ENCODE peak calls at places on chromosome 7, in five cellular contexts. C is breast epithelium, L is IMR-90, H is adrenal gland, Q is transverse colon. S is an unnamed sample.

GRCh38 chr7:116547347-116547746 is 22.5 kb downstream of the CAV1 start:
- DNase-seq in H (no peak), C (no peak), L (peak; percentile 81), Q (no peak), S (no peak)

GRCh38 chr7:123220396-123220795 is 20.6 kb upstream of the SLC13A1 start:
- DNase-seq in H (peak; percentile 71), Q (no peak), L (no peak), C (no peak), S (no peak)

GRCh38 chr7:82624965-82625364 is 181.4 kb upstream of the CACNA2D1 start:
- DNase-seq in C (no peak), H (no peak), Q (no peak), L (no peak), S (no peak)

GRCh38 chr7:73960548-73960947 is 67.4 kb upstream of the ELN start:
- DNase-seq in Q (peak; percentile 80), H (peak; percentile 28), L (no peak), C (no peak), S (no peak)

GRCh38 chr7:100486753-100487446 is 3.2 kb downstream of the NYAP1 start:
- DNase-seq in H (no peak), C (no peak), Q (no peak), L (peak; percentile 27), S (no peak)

GRCh38 chr7:155203882-155204691 is 93.6 kb upstream of the INSIG1 start:
- DNase-seq in C (no peak), L (no peak), Q (no peak), H (no peak), S (no peak)

GRCh38 chr7:73896454-73896853 is 35.5 kb downstream of the TMEM270 start:
- DNase-seq in H (no peak), C (no peak), Q (no peak), L (peak; percentile 70), S (no peak)

GRCh38 chr7:51545131-51545530 is 228.5 kb upstream of the COBL start:
- DNase-seq in C (no peak), Q (no peak), L (no peak), H (no peak), S (no peak)

GRCh38 chr7:103504505-103505135 is 58.6 kb upstream of the SLC26A5 start:
- DNase-seq in H (no peak), C (no peak), Q (no peak), L (no peak), S (no peak)

GRCh38 chr7:130888017-130888371 is 154.0 kb upstream of the KLF14 start:
- DNase-seq in L (no peak), H (no peak), Q (no peak), C (no peak), S (no peak)

GRCh38 chr7:127780489-127780888 is 128.5 kb downstream of the SND1 start:
- DNase-seq in Q (no peak), C (no peak), L (no peak), H (no peak), S (no peak)

GRCh38 chr7:33836797-33837355 is 68.5 kb upstream of the BMPER start:
- DNase-seq in C (no peak), H (no peak), Q (no peak), L (peak; percentile 60), S (no peak)

GRCh38 chr7:74083928-74084721 is 521 bp downstream of the LIMK1 start:
- DNase-seq in H (no peak), Q (peak; percentile 41), C (no peak), L (peak; percentile 59), S (peak; percentile 91)

GRCh38 chr7:12923971-12924370 is 236.5 kb downstream of the ARL4A start:
- DNase-seq in Q (no peak), L (peak; percentile 10), C (no peak), H (no peak), S (no peak)

GRCh38 chr7:43844662-43845061 is 24.7 kb downstream of the MRPS24 start:
- DNase-seq in H (peak; percentile 0), Q (no peak), C (no peak), L (no peak), S (no peak)

GRCh38 chr7:8418627-8419245 is 14.7 kb upstream of the NXPH1 start:
- DNase-seq in L (peak; percentile 40), C (peak; percentile 25), Q (peak; percentile 31), H (peak; percentile 84), S (no peak)

GRCh38 chr7:120740348-120740747 is 117.6 kb downstream of the TSPAN12 start:
- DNase-seq in H (no peak), C (no peak), L (peak; percentile 10), Q (no peak), S (no peak)

GRCh38 chr7:127758845-127759244 is 106.9 kb downstream of the SND1 start:
- DNase-seq in H (no peak), Q (no peak), C (no peak), L (no peak), S (no peak)

GRCh38 chr7:53101026-53101425 is 65.6 kb downstream of the POM121L12 start:
- DNase-seq in H (no peak), Q (no peak), L (no peak), C (no peak), S (no peak)

GRCh38 chr7:44881610-44882009 is 3.7 kb downstream of the PURB start:
- DNase-seq in L (peak; percentile 88), H (no peak), Q (no peak), C (no peak), S (no peak)
- TF ChIP-seq POLR2A in L (peak; percentile 48), H (no peak), Q (no peak), C (no peak), S (no peak)

DNA sequence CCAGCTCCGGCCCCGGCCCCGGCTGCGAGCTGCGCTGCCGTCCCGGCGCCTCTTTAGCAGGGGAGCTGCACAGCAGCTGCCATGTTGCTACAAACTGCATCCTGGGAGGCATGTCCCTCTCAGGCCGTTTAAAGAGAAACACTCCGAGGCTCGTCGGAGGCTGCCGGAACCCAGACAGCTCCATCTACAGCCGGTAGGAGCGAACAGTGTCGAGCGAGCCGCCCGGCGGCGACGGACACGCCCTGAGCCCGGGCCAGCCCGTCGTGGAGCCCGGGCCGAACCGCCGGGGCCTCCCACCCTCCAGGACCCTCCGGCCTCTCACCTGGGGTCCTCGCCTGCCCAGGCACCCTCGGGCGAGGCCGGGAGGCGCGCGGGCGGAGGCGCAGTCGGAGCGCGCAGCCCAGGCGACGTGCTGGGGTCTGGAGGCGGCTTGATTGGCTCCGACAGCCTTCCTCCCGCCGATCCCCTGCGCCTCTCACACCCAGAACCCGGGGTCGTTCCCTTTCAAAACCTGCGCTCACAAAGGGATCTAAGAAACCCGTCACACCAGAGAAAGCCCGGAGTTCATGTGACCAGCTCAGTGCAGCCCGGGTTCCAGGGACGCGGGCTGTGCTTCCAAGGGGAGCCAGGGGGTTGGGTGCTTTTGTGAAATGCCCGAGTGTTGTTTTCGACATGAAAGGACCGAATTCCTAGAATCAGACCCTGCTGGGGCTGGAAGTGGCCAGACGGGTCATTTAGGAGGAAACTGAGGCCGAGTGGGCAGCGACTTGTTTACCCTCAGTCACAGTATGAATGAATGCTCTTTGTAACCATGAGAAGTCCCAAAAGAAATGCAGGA is at the start of gene ZNF777:
- DNase-seq in C (peak; percentile 73), H (peak; percentile 93), Q (peak; percentile 86), L (peak; percentile 87), S (peak; percentile 96)
- TF ChIP-seq POLR2A in C (no peak), H (peak; percentile 71), Q (peak; percentile 25), L (peak; percentile 63), S (peak; percentile 63)

DNA sequence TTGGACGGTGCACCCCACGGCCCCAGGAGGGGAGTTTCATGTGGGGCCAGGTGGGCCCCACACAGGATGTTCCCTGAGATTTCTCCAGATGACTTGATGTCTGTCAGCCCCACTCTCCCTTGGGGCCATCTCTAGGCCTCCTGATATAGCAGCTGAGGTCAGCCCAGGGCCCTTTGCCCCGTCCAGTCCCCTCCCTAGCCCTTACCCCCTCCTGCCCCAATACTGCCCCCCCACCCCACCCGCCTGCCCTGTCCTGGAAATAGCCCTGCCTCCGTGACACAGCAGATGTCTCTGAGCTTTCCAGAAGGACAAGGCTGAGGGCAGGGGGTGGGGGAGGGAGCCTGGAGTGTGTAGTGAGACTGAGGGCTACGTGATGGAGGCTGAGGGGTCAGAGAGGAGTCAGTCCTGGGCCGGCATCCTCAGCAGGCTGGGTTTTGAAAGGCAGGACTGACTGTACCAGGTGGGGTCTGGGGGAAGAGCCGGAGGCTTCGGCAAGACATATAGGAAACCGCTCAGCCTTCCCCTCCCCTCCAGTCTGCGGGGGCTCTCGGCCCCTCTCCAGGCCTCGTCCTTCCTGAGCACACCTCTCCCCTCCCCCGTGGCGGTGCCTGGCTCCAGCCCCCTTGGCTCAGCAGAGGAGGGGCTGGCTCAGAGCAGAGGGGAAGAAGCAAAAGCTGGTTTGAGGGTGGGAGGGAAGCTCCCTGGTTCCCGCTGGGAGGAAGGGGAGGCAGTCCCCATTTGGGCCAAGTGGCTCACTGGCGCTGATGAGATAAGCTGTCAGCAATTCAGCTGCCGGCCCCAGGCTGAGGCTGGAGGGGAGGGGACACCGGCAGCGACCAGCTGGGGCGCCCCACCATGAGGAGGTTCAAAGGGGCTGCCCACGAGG is 2.0 kb downstream of the FLNC start:
- DNase-seq in Q (no peak), L (peak; percentile 30), C (no peak), H (no peak), S (peak; percentile 41)
- TF ChIP-seq POLR2A in Q (no peak), L (no peak), C (no peak), H (no peak), S (no peak)

GRCh38 chr7:36388423-36388822 is 1.2 kb upstream of the ANLN start:
- DNase-seq in Q (no peak), L (no peak), C (no peak), H (no peak), S (no peak)

GRCh38 chr7:36389371-36390198 is at the start of gene ANLN:
- DNase-seq in C (peak; percentile 91), L (peak; percentile 89), H (peak; percentile 93), Q (peak; percentile 95), S (peak; percentile 94)

GRCh38 chr7:36391436-36392198 is 2.0 kb downstream of the ANLN start:
- DNase-seq in L (peak; percentile 24), H (no peak), Q (no peak), C (no peak), S (peak; percentile 28)

GRCh38 chr7:36387437-36388345 is 2.0 kb upstream of the ANLN start:
- DNase-seq in L (no peak), H (no peak), C (no peak), Q (no peak), S (no peak)

DNA sequence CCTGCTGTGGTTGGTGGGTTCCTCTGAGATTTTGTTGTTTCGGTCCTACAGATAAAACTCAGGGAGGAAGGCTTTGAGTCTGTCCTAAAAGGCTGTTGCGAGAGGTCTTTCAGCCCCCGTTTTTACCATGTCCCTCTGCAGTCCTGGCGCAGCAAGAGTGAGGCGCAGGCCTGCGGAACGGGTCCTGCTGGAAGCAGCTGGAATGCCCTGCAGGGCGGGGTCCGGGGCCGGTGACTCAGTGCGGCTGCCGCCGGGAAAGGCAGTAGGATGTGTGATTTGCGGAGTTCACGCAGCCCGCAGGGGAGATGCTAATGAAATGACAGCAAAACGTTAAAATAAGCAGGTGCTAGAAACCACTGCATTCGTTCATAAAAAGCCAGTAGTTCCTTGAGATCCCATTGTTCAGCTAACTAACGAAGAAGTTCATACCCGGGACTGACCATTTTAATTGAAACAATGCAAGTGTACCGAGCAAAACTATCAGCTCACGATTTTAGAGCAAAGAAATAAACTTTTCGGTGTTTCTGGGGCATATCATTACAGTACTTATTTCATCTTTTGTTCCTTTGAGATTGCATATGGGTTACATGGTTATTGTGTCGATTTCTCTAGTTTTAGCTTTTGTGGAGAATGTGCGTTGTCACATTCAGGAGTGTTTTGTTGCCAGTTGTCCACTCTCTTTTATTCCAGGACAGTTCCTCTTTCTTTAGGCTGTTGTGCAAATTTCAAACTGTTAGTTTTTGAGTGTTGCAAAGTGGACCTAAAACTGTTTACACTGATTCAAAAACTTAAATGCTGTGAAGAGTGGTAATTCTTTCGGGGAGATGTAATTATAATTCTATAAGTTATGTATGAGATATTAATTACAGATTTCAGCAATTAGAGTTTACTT is 783 bp downstream of the ANLN start:
- DNase-seq in Q (peak; percentile 85), L (peak; percentile 87), H (peak; percentile 81), C (peak; percentile 63), S (peak; percentile 85)
- TF ChIP-seq POLR2A in Q (peak; percentile 56), L (peak; percentile 85), H (peak; percentile 38), C (no peak), S (peak; percentile 81)